ENCODE peak calls at places on chromosomes 1 and 21, in seven cellular contexts. K, W, D, Z, N, X and V are unnamed samples.

GRCh38 chr1:2474933-2475371 is 1.1 kb upstream of the PLCH2 start:
- DNase-seq in K (no peak), W (no peak), D (no peak), Z (no peak), N (no peak), X (no peak), V (no peak)

GRCh38 chr1:156435551-156436318 is 64.8 kb downstream of the MEF2D start:
- DNase-seq in K (no peak), W (no peak), D (no peak), Z (no peak), N (peak), X (no peak), V (no peak)

GRCh38 chr1:88985692-88986091 is 6.7 kb downstream of the KYAT3 start:
- DNase-seq in K (no peak), W (no peak), D (no peak), Z (no peak), N (no peak), X (no peak), V (no peak)

GRCh38 chr21:15653710-15654109 is 76.1 kb upstream of the USP25 start:
- DNase-seq in K (no peak), W (no peak), D (no peak), Z (no peak), N (no peak), X (no peak), V (no peak)

GRCh38 chr1:225480825-225481434 is 53.1 kb upstream of the LBR start:
- DNase-seq in K (no peak), W (no peak), D (no peak), Z (peak), N (peak), X (no peak), V (peak)

GRCh38 chr1:112308716-112309115 is 87.3 kb upstream of the CTTNBP2NL start:
- DNase-seq in K (no peak), W (no peak), D (no peak), Z (no peak), N (no peak), X (no peak), V (no peak)

GRCh38 chr1:155912056-155912536 is 947 bp upstream of the RIT1 start:
- DNase-seq in K (no peak), W (no peak), D (no peak), Z (no peak), N (no peak), X (no peak), V (no peak)

GRCh38 chr1:53378932-53379661 is 51.2 kb upstream of the LRP8 start:
- DNase-seq in K (no peak), W (no peak), D (no peak), Z (no peak), N (no peak), X (no peak), V (no peak)

GRCh38 chr1:23745515-23745914 is 2.2 kb downstream of the ELOA start:
- DNase-seq in K (no peak), W (peak), D (no peak), Z (peak), N (no peak), X (no peak), V (peak)